ENCODE peak calls at places on chromosomes 11 and 22, in eight cellular contexts. F, W, P, M, B, G, J and Y are unnamed samples.

GRCh38 chr11:90846628-90847027 is 623.8 kb upstream of the CHORDC1 start:
- DNase-seq in F (no peak), W (no peak), P (no peak), M (no peak), B (no peak), G (no peak), J (no peak), Y (no peak)

GRCh38 chr11:50044647-50045046 is 12.0 kb downstream of the OR4C45 start:
- DNase-seq in F (no peak), W (no peak), P (no peak), M (no peak), B (no peak), G (no peak), J (no peak), Y (no peak)

GRCh38 chr22:23833911-23834317 is 4.9 kb downstream of the DERL3 start:
- DNase-seq in F (no peak), W (no peak), P (no peak), M (no peak), B (no peak), G (no peak), J (no peak), Y (peak)

GRCh38 chr11:19432370-19433163 is 191.8 kb upstream of the E2F8 start:
- DNase-seq in F (peak), W (no peak), P (no peak), M (peak), B (no peak), G (peak), J (no peak), Y (no peak)

GRCh38 chr11:63602296-63602695 is 11.9 kb downstream of the PLAAT3 start:
- DNase-seq in F (no peak), W (no peak), P (no peak), M (peak), B (no peak), G (no peak), J (no peak), Y (no peak)

GRCh38 chr22:40512426-40513136 is 123.9 kb downstream of the MRTFA start:
- DNase-seq in F (no peak), W (no peak), P (no peak), M (peak), B (no peak), G (peak), J (no peak), Y (no peak)

GRCh38 chr11:88293931-88294330 is 43.6 kb downstream of the CTSC start:
- DNase-seq in F (no peak), W (no peak), P (no peak), M (peak), B (no peak), G (no peak), J (no peak), Y (no peak)

GRCh38 chr22:37623075-37624016 is 14.7 kb downstream of the GGA1 start:
- DNase-seq in F (no peak), W (peak), P (no peak), M (peak), B (no peak), G (peak), J (peak), Y (no peak)

GRCh38 chr11:35511666-35512065 is 13.8 kb downstream of the PAMR1 start:
- DNase-seq in F (peak), W (no peak), P (no peak), M (peak), B (no peak), G (no peak), J (no peak), Y (no peak)

GRCh38 chr11:9609841-9610240 is 36.4 kb downstream of the WEE1 start:
- DNase-seq in F (no peak), W (no peak), P (no peak), M (no peak), B (no peak), G (peak), J (no peak), Y (no peak)

GRCh38 chr11:105610796-105611361 is 1.0 kb downstream of the GRIA4 start:
- DNase-seq in F (no peak), W (no peak), P (no peak), M (no peak), B (no peak), G (no peak), J (no peak), Y (no peak)

GRCh38 chr11:63866211-63866610 is 27.3 kb downstream of the MARK2 start:
- DNase-seq in F (no peak), W (peak), P (no peak), M (peak), B (peak), G (peak), J (peak), Y (no peak)

GRCh38 chr11:27938011-27938410 is 169.9 kb downstream of the KIF18A start:
- DNase-seq in F (no peak), W (no peak), P (no peak), M (peak), B (no peak), G (no peak), J (no peak), Y (no peak)

GRCh38 chr11:90867416-90867815 is 644.6 kb upstream of the CHORDC1 start:
- DNase-seq in F (no peak), W (no peak), P (no peak), M (no peak), B (no peak), G (no peak), J (no peak), Y (no peak)

GRCh38 chr11:7657306-7658025 is 15.8 kb downstream of the CYB5R2 start:
- DNase-seq in F (peak), W (peak), P (no peak), M (peak), B (no peak), G (peak), J (no peak), Y (peak)

GRCh38 chr11:15716550-15716949 is 601.8 kb downstream of the INSC start:
- DNase-seq in F (no peak), W (no peak), P (no peak), M (peak), B (no peak), G (peak), J (no peak), Y (no peak)

GRCh38 chr22:30694638-30695350 is at the start of gene OSBP2:
- DNase-seq in F (no peak), W (peak), P (peak), M (peak), B (peak), G (no peak), J (peak), Y (peak)

GRCh38 chr22:44281706-44282637 is 30.8 kb downstream of the SHISAL1 start:
- DNase-seq in F (no peak), W (no peak), P (no peak), M (no peak), B (no peak), G (no peak), J (no peak), Y (no peak)

GRCh38 chr11:129643031-129643721 is 172.5 kb upstream of the TMEM45B start:
- DNase-seq in F (no peak), W (no peak), P (no peak), M (peak), B (no peak), G (peak), J (no peak), Y (no peak)

GRCh38 chr11:78542007-78542406 is 32.7 kb downstream of the NARS2 start:
- DNase-seq in F (no peak), W (no peak), P (no peak), M (peak), B (no peak), G (no peak), J (no peak), Y (no peak)

GRCh38 chr11:93775289-93775688 is 8.8 kb upstream of the MED17 start:
- DNase-seq in F (peak), W (no peak), P (no peak), M (peak), B (no peak), G (peak), J (no peak), Y (no peak)

GRCh38 chr22:43515902-43516301 is 104.1 kb downstream of the MPPED1 start:
- DNase-seq in F (no peak), W (no peak), P (no peak), M (no peak), B (no peak), G (no peak), J (no peak), Y (no peak)

GRCh38 chr11:10908215-10908990 is 50.5 kb upstream of the ZBED5 start:
- DNase-seq in F (no peak), W (no peak), P (peak), M (peak), B (no peak), G (no peak), J (no peak), Y (no peak)

GRCh38 chr11:3091081-3091845 is 34.0 kb upstream of the CARS1 start:
- DNase-seq in F (no peak), W (no peak), P (no peak), M (no peak), B (peak), G (no peak), J (no peak), Y (no peak)